ENCODE peak calls at places on chromosomes 2 and 18, in six cellular contexts. L is endodermal cell, Z is heart right ventricle, W is small intestine, O is adrenal gland, G is hepatocyte. V is an unnamed sample.

GRCh38 chr2:134778372-134778771 is 59.6 kb upstream of the TMEM163 start:
- DNase-seq in L (peak), Z (no peak), W (no peak), O (no peak), G (no peak), V (no peak)

GRCh38 chr2:100757621-100758394 is 62.1 kb upstream of the NPAS2 start:
- DNase-seq in L (no peak), Z (no peak), W (peak), O (peak), G (peak), V (peak)

GRCh38 chr2:205372141-205372540 is 310.2 kb upstream of the NRP2 start:
- DNase-seq in L (no peak), Z (no peak), W (no peak), O (no peak), G (no peak), V (no peak)

GRCh38 chr2:190891913-190892312 is 11.3 kb downstream of the GLS start:
- DNase-seq in L (no peak), Z (no peak), W (no peak), O (no peak), G (no peak), V (no peak)

GRCh38 chr2:60880633-60880987 is 764 bp upstream of the REL start:
- DNase-seq in L (no peak), Z (no peak), W (peak), O (no peak), G (no peak), V (no peak)

GRCh38 chr2:10863837-10864236 is 47.9 kb upstream of the KCNF1 start:
- DNase-seq in L (no peak), Z (no peak), W (no peak), O (peak), G (no peak), V (no peak)

GRCh38 chr2:52934354-52934898 is 833.2 kb upstream of the CHAC2 start:
- DNase-seq in L (no peak), Z (no peak), W (no peak), O (no peak), G (peak), V (no peak)

GRCh38 chr2:105734762-105735538 is 9.8 kb upstream of the NCK2 start:
- DNase-seq in L (no peak), Z (no peak), W (no peak), O (no peak), G (no peak), V (no peak)

GRCh38 chr18:48616484-48617255 is 77.8 kb downstream of the CTIF start:
- DNase-seq in L (no peak), Z (no peak), W (no peak), O (no peak), G (no peak), V (no peak)
- H3K27ac ChIP-seq in L (no peak), Z (no peak), W (no peak), O (no peak), G (no peak), V (no peak)

GRCh38 chr2:42846026-42846425 is 53.6 kb upstream of the HAAO start:
- DNase-seq in L (peak), Z (no peak), W (no peak), O (no peak), G (no peak), V (no peak)
- H3K27ac ChIP-seq in L (no peak), Z (peak), W (peak), O (no peak), G (peak), V (no peak)

DNA sequence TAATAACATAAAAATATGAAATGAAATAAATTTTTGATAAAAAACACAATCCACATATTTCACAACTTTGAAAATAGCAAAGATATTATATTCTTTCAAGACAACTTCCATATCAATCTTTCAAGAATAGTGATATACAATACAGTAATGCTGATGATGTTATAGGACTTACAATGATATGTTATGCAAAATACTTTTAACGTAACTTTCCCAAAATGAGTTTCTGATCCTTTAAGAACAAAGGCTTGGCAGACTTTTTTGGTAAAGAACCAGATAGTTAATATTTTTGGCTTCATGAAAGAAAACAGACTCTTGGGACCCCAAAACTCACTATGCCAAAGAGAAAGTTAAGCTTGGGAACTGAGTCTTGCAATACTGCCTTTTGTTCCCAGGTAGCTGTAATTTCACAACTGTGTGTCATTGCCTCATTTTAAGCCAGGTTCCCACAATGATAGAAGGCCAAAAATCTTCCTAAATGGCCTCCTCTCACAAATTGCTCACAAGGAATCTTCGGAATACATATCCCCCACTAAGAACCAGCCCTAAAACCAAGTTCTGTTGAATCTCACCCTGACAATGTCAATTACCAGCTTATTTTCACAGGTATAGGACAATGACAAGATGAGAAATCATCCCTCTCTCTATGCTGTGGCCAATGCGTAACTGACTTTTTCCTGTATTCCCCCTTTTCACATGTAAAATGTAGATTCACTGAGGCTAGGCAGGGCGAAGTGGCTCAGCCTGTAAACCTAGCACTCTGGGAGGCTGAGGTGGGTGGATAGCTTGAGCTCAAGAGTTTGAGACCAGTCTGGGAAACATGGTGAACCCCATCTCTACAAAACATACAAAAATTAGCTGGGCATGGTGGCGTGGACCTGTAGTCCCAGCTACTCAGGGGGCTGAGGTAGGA is 54.8 kb upstream of the STRN start:
- DNase-seq in L (no peak), Z (no peak), W (no peak), O (no peak), G (no peak), V (no peak)
- H3K27ac ChIP-seq in L (no peak), Z (peak), W (peak), O (peak), G (peak), V (peak)

GRCh38 chr2:74482801-74483674 is at the start of the genes CCDC142 and TTC31:
- DNase-seq in L (peak), Z (peak), W (peak), O (peak), G (peak), V (peak)
- H3K27ac ChIP-seq in L (peak), Z (peak), W (peak), O (peak), G (peak), V (peak)

DNA sequence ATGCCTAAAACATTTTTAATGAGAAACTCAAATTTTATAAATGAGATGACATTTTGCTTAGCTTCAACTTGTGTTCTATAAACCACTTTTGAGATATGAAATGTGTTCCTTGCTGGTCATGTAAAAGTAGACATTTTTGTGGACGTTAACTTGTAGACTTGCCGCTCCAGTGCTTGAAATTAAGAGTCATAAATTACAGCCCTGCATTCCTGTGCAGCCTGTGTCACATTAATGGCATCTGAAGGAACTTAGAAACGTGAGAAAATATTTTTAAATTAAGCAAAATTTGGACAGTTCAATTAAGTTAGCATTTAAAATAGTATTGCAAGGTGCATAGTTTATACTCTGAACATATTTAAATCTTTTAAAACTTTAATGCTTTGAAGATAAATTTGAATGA is 98.3 kb upstream of the LDLRAD4 start:
- DNase-seq in L (no peak), Z (no peak), W (no peak), O (no peak), G (no peak), V (no peak)
- H3K27ac ChIP-seq in L (peak), Z (no peak), W (no peak), O (no peak), G (peak), V (no peak)

DNA sequence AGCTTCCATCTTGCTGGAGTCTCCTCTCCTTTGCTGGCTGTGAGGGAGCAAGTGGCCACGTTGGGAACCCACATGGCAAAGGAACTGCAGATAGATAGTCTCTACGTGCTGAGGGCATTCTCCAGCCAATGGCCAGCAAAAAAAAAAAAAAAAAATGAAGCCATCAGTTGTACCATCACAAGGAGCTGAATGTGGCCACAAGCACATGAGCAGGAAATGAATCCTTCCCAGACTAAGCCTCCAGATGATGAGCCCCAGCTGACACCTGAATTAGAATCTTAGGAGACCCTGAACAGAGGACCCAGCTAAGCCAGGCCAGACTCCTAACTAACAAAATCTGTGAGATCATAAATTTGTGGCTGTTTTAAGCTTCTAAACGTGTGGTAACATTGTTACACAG is 57.9 kb downstream of the SPIRE1 start:
- DNase-seq in L (no peak), Z (no peak), W (no peak), O (no peak), G (no peak), V (no peak)
- H3K27ac ChIP-seq in L (no peak), Z (no peak), W (no peak), O (no peak), G (no peak), V (no peak)

GRCh38 chr2:159606287-159606686 is 10.1 kb downstream of the BAZ2B start:
- DNase-seq in L (no peak), Z (no peak), W (no peak), O (no peak), G (no peak), V (no peak)
- H3K27ac ChIP-seq in L (no peak), Z (peak), W (no peak), O (peak), G (no peak), V (no peak)

GRCh38 chr2:127256381-127256780 is 36.3 kb upstream of the CYP27C1 start:
- DNase-seq in L (no peak), Z (no peak), W (no peak), O (no peak), G (no peak), V (no peak)
- H3K27ac ChIP-seq in L (no peak), Z (no peak), W (no peak), O (no peak), G (no peak), V (no peak)

V was measured in gastrocnemius medialis.